ENCODE peak calls at places on chromosomes 12 and 14, in five cellular contexts. I, J, Q, R and B are unnamed samples.

GRCh38 chr12:130920711-130921381 is 32.9 kb upstream of the ADGRD1 start:
- DNase-seq in I (no peak), J (no peak), Q (peak), R (no peak), B (no peak)

GRCh38 chr14:50830044-50830931 is 674 bp downstream of the NIN start:
- DNase-seq in I (no peak), J (peak), Q (peak), R (peak), B (no peak)

GRCh38 chr14:54147285-54147684 is 190.7 kb upstream of the BMP4 start:
- DNase-seq in I (no peak), J (no peak), Q (no peak), R (no peak), B (no peak)

GRCh38 chr12:87231818-87232217 is 797.4 kb downstream of the C12orf50 start:
- DNase-seq in I (no peak), J (no peak), Q (no peak), R (no peak), B (no peak)

GRCh38 chr12:71166869-71167268 is 9.1 kb upstream of the TSPAN8 start:
- DNase-seq in I (no peak), J (no peak), Q (no peak), R (no peak), B (no peak)

GRCh38 chr14:66056268-66056907 is 429.8 kb upstream of the CCDC196 start:
- DNase-seq in I (no peak), J (no peak), Q (peak), R (no peak), B (no peak)

GRCh38 chr14:71354801-71355200 is 447.5 kb downstream of the PCNX1 start:
- DNase-seq in I (no peak), J (no peak), Q (no peak), R (no peak), B (no peak)

GRCh38 chr12:130385193-130385592 is 47.5 kb downstream of the PIWIL1 start:
- DNase-seq in I (no peak), J (no peak), Q (no peak), R (no peak), B (no peak)

GRCh38 chr14:77457115-77457521 is 283 bp downstream of the VIPAS39 start:
- DNase-seq in I (no peak), J (no peak), Q (no peak), R (no peak), B (no peak)

GRCh38 chr14:71621276-71621675 is 311.0 kb upstream of the RGS6 start:
- DNase-seq in I (no peak), J (no peak), Q (no peak), R (no peak), B (no peak)

GRCh38 chr12:103495783-103496456 is at the start of gene C12orf42:
- DNase-seq in I (peak), J (no peak), Q (peak), R (no peak), B (no peak)

GRCh38 chr12:67650127-67650495 is 1.6 kb downstream of the DYRK2 start:
- DNase-seq in I (no peak), J (no peak), Q (no peak), R (peak), B (no peak)

GRCh38 chr12:76190249-76190648 is 105.8 kb upstream of the NAP1L1 start:
- DNase-seq in I (no peak), J (no peak), Q (no peak), R (no peak), B (no peak)

DNA sequence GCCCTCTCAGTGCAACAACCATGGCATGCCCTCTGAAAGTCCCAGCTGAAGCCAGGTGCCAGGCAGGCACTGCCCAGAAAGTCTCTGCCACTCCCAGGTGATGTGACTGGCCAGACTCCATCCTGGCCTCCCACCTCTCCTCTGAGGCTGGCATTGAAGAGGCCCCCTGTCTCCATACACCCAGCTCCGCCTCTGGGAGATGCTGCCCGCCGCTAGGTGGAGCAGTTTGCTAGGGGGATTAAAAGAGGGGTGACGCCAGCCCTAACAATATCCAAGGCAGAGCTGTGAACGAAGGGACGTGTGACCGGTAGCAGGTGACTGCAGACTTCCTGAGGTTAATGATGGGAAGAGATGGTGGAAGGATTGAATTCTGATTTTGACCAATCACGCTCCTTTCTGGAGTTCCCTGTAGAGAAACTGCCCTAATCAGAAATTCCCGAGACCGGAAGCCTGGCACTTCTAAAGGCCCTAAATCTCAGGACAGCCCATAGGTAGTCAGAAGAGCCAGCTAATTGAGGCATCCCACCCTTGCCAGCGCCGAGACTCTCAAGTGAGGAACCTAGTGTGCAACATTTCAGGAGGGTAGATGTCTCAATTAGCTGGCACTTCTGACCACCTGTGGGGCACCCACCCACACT is 8.3 kb upstream of the PLEK2 start:
- DNase-seq in I (no peak), J (peak), Q (peak), R (no peak), B (no peak)
- TF ChIP-seq CTCF in I (peak), J (peak), Q (peak), R (no peak), B (no peak)

GRCh38 chr14:81519200-81519998 is 14.3 kb downstream of the SEL1L start:
- DNase-seq in I (no peak), J (no peak), Q (no peak), R (no peak), B (no peak)
- H3K27ac ChIP-seq in I (no peak), J (peak), Q (peak), R (peak), B (peak)

GRCh38 chr12:42791399-42791798 is 201.9 kb upstream of the PRICKLE1 start:
- DNase-seq in I (no peak), J (no peak), Q (no peak), R (no peak), B (no peak)

GRCh38 chr12:42794811-42795210 is 205.3 kb upstream of the PRICKLE1 start:
- DNase-seq in I (no peak), J (no peak), Q (no peak), R (no peak), B (no peak)

GRCh38 chr12:42789808-42790760 is 200.5 kb upstream of the PRICKLE1 start:
- DNase-seq in I (no peak), J (no peak), Q (no peak), R (no peak), B (no peak)

GRCh38 chr12:42792265-42792664 is 202.7 kb upstream of the PRICKLE1 start:
- DNase-seq in I (no peak), J (no peak), Q (no peak), R (no peak), B (no peak)

DNA sequence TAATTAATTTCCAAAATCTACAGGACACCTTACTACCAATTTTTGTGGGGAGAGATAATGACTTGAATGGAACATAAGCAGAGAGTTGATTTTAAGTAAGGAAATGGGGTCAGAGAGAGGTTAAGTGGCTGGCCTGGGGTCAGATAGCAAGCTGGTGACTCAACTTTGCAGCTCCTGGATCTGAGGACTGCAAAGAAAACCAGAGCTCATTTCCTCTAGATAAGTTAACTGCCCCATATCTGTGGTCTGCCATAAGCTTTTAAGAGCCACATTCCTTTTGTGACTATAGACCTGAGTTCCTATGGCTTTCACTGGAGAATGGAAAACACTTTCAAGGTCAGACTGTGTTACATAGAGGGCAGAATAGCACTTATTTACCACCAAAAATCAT is 201.2 kb upstream of the PRICKLE1 start:
- DNase-seq in I (no peak), J (no peak), Q (peak), R (no peak), B (no peak)
- TF ChIP-seq POLR2AphosphoS5 in I (peak), J (no peak), Q (no peak), R (no peak), B (no peak)

DNA sequence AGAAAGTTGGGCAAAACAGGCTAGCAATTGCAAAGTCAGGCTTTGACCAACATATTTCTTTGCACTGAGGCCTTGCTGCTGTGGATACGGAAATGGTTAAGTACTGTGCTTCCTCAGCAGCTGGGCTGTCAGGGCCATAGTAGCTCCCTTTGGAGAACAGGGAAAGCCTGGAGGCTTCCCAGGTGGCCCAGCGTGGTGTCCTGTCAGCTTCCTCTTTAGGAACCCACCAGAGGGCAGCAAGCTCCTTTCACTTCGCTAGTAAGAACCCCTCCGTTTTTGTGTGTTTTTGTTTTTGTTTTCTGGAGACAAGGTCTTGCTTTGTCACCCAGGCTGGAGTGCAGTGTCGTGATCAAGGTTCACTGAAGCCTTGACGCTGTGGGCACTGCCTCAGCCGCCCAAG is 1.7 kb upstream of the CFAP251 start:
- DNase-seq in I (no peak), J (no peak), Q (no peak), R (no peak), B (no peak)
- TF ChIP-seq CTCF in I (no peak), J (peak), Q (no peak), R (no peak), B (no peak)

GRCh38 chr12:123251403-123252076 is 18.3 kb downstream of the MTRFR start:
- DNase-seq in I (no peak), J (no peak), Q (no peak), R (no peak), B (no peak)
- H3K27ac ChIP-seq in I (peak), J (peak), Q (peak), R (peak), B (peak)

DNA sequence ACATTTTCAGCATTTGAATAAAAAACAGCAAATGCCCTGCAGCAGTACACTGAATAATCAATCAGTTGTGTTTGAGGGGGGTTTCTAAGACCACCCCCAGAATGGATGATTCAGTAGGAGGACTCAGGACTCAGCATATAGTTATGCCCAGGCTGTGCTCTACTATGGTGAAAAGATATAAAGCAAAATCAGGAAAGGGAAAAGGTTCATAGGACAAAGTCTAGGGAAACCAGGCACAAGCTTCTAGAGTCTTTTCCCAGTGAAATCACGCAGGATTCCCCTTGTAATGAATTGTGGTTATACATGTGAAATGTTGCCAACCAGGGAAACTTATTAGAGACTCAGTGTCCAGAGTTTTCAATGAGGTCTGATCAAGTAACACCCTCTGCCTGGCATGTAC is 25.0 kb upstream of the SLC17A8 start:
- DNase-seq in I (no peak), J (no peak), Q (no peak), R (no peak), B (no peak)
- TF ChIP-seq POLR2AphosphoS5 in I (no peak), J (no peak), Q (no peak), R (no peak), B (no peak)